ENCODE peak calls at places on chromosome 22, in eight cellular contexts. One of them, this sample, is unnamed. For H3K4me1, the result is how much of the 10 kb centered on the place peaks cover.

GRCh38 chr22:23107487-23108323 is 34.1 kb downstream of the RSPH14 start:
- DNase-seq in lung: no peak
- DNase-seq in IMR-90: no peak
- DNase-seq in uterus: no peak
- DNase-seq in K562: peak
- DNase-seq in cardiac muscle cell: no peak
- DNase-seq in gastrocnemius medialis: no peak
- DNase-seq in neural progenitor cell: no peak
- DNase-seq in this sample: no peak

GRCh38 chr22:46180370-46181137 is 30.2 kb downstream of the PPARA start:
- DNase-seq in IMR-90: no peak
- DNase-seq in lung: no peak
- DNase-seq in cardiac muscle cell: peak
- DNase-seq in K562: peak
- DNase-seq in neural progenitor cell: no peak
- DNase-seq in gastrocnemius medialis: no peak
- DNase-seq in uterus: no peak
- DNase-seq in this sample: no peak

GRCh38 chr22:40179535-40179934 is 1.8 kb downstream of the TNRC6B start:
- DNase-seq in neural progenitor cell: no peak
- DNase-seq in gastrocnemius medialis: no peak
- DNase-seq in K562: no peak
- DNase-seq in lung: no peak
- DNase-seq in IMR-90: no peak
- DNase-seq in cardiac muscle cell: no peak
- DNase-seq in uterus: no peak
- DNase-seq in this sample: no peak

GRCh38 chr22:32574397-32574796 is 99.8 kb downstream of the FBXO7 start:
- DNase-seq in IMR-90: no peak
- DNase-seq in neural progenitor cell: no peak
- DNase-seq in gastrocnemius medialis: no peak
- DNase-seq in cardiac muscle cell: no peak
- DNase-seq in uterus: no peak
- DNase-seq in lung: no peak
- DNase-seq in K562: no peak
- DNase-seq in this sample: no peak

GRCh38 chr22:34943830-34944229 is 122.1 kb upstream of the ISX start:
- DNase-seq in K562: no peak
- DNase-seq in uterus: no peak
- DNase-seq in lung: no peak
- DNase-seq in IMR-90: no peak
- DNase-seq in cardiac muscle cell: no peak
- DNase-seq in neural progenitor cell: peak
- DNase-seq in gastrocnemius medialis: no peak
- DNase-seq in this sample: no peak

GRCh38 chr22:29718949-29719893 is 582 bp upstream of the CABP7 start:
- DNase-seq in IMR-90: no peak
- DNase-seq in K562: no peak
- DNase-seq in uterus: no peak
- DNase-seq in cardiac muscle cell: no peak
- DNase-seq in lung: no peak
- DNase-seq in gastrocnemius medialis: no peak
- DNase-seq in neural progenitor cell: no peak
- DNase-seq in this sample: no peak

GRCh38 chr22:23110922-23111527 is 30.8 kb downstream of the RSPH14 start:
- DNase-seq in gastrocnemius medialis: no peak
- DNase-seq in cardiac muscle cell: no peak
- DNase-seq in neural progenitor cell: no peak
- DNase-seq in K562: peak
- DNase-seq in lung: no peak
- DNase-seq in uterus: no peak
- DNase-seq in IMR-90: no peak
- DNase-seq in this sample: no peak

GRCh38 chr22:19769393-19769715 is 8.8 kb downstream of the TBX1 start:
- DNase-seq in IMR-90: no peak
- DNase-seq in lung: no peak
- DNase-seq in cardiac muscle cell: no peak
- DNase-seq in uterus: no peak
- DNase-seq in gastrocnemius medialis: no peak
- DNase-seq in neural progenitor cell: no peak
- DNase-seq in K562: no peak
- DNase-seq in this sample: no peak

GRCh38 chr22:38347181-38347943 is 30.1 kb upstream of the CSNK1E start:
- DNase-seq in K562: no peak
- DNase-seq in cardiac muscle cell: no peak
- DNase-seq in neural progenitor cell: no peak
- DNase-seq in IMR-90: no peak
- DNase-seq in lung: no peak
- DNase-seq in uterus: no peak
- DNase-seq in gastrocnemius medialis: peak
- DNase-seq in this sample: peak

GRCh38 chr22:45314054-45314721 is 4.5 kb downstream of the FAM118A start:
- DNase-seq in cardiac muscle cell: peak
- DNase-seq in gastrocnemius medialis: no peak
- DNase-seq in neural progenitor cell: no peak
- DNase-seq in IMR-90: no peak
- DNase-seq in uterus: no peak
- DNase-seq in K562: peak
- DNase-seq in lung: no peak
- DNase-seq in this sample: no peak

GRCh38 chr22:35230839-35231584 is 26.3 kb upstream of the HMGXB4 start:
- DNase-seq in neural progenitor cell: no peak
- DNase-seq in IMR-90: no peak
- DNase-seq in lung: no peak
- DNase-seq in K562: peak
- DNase-seq in cardiac muscle cell: no peak
- DNase-seq in uterus: no peak
- DNase-seq in gastrocnemius medialis: no peak
- DNase-seq in this sample: no peak

GRCh38 chr22:25402501-25403283 is 161.8 kb upstream of the GRK3 start:
- DNase-seq in IMR-90: peak
- DNase-seq in K562: no peak
- DNase-seq in neural progenitor cell: no peak
- DNase-seq in cardiac muscle cell: peak
- DNase-seq in lung: no peak
- DNase-seq in gastrocnemius medialis: no peak
- DNase-seq in uterus: peak
- DNase-seq in this sample: no peak

GRCh38 chr22:20579273-20580120 is 72.1 kb downstream of the MED15 start:
- DNase-seq in gastrocnemius medialis: no peak
- DNase-seq in cardiac muscle cell: no peak
- DNase-seq in neural progenitor cell: no peak
- DNase-seq in K562: no peak
- DNase-seq in uterus: no peak
- DNase-seq in IMR-90: no peak
- DNase-seq in lung: no peak
- DNase-seq in this sample: no peak

GRCh38 chr22:45154383-45154782 is 9.3 kb upstream of the NUP50 start:
- DNase-seq in neural progenitor cell: no peak
- DNase-seq in uterus: no peak
- DNase-seq in K562: no peak
- DNase-seq in gastrocnemius medialis: no peak
- DNase-seq in IMR-90: peak
- DNase-seq in cardiac muscle cell: peak
- DNase-seq in lung: no peak
- DNase-seq in this sample: no peak

GRCh38 chr22:39474351-39474991 is 17.7 kb downstream of the MGAT3 start:
- DNase-seq in uterus: no peak
- DNase-seq in IMR-90: peak
- DNase-seq in gastrocnemius medialis: no peak
- DNase-seq in neural progenitor cell: no peak
- DNase-seq in cardiac muscle cell: no peak
- DNase-seq in lung: no peak
- DNase-seq in K562: no peak
- DNase-seq in this sample: no peak

GRCh38 chr22:29339381-29340235 is 24.1 kb upstream of the RASL10A start:
- DNase-seq in IMR-90: no peak
- DNase-seq in lung: no peak
- DNase-seq in K562: no peak
- DNase-seq in uterus: no peak
- DNase-seq in cardiac muscle cell: no peak
- DNase-seq in gastrocnemius medialis: no peak
- DNase-seq in neural progenitor cell: no peak
- DNase-seq in this sample: no peak

GRCh38 chr22:26952654-26953379 is 295.4 kb downstream of the MIAT start:
- DNase-seq in cardiac muscle cell: no peak
- DNase-seq in K562: no peak
- DNase-seq in gastrocnemius medialis: no peak
- DNase-seq in IMR-90: no peak
- DNase-seq in neural progenitor cell: peak
- DNase-seq in uterus: no peak
- DNase-seq in lung: no peak
- DNase-seq in this sample: no peak

GRCh38 chr22:34993548-34993947 is 72.4 kb upstream of the ISX start:
- DNase-seq in neural progenitor cell: no peak
- DNase-seq in uterus: no peak
- DNase-seq in lung: no peak
- DNase-seq in IMR-90: no peak
- DNase-seq in gastrocnemius medialis: no peak
- DNase-seq in cardiac muscle cell: no peak
- DNase-seq in K562: no peak
- DNase-seq in this sample: no peak

GRCh38 chr22:27850000-27850465 is 48.5 kb upstream of the MN1 start:
- DNase-seq in cardiac muscle cell: peak
- DNase-seq in K562: no peak
- DNase-seq in neural progenitor cell: peak
- DNase-seq in lung: peak
- DNase-seq in IMR-90: no peak
- DNase-seq in uterus: no peak
- DNase-seq in gastrocnemius medialis: peak
- DNase-seq in this sample: no peak

GRCh38 chr22:27060188-27060587 is 402.8 kb downstream of the MIAT start:
- DNase-seq in IMR-90: no peak
- DNase-seq in uterus: no peak
- DNase-seq in gastrocnemius medialis: no peak
- DNase-seq in cardiac muscle cell: no peak
- DNase-seq in lung: no peak
- DNase-seq in neural progenitor cell: no peak
- DNase-seq in K562: no peak
- DNase-seq in this sample: no peak

GRCh38 chr22:25159028-25159427 is 40.6 kb upstream of the CRYBB3 start:
- DNase-seq in IMR-90: no peak
- DNase-seq in neural progenitor cell: no peak
- DNase-seq in lung: no peak
- DNase-seq in K562: no peak
- DNase-seq in gastrocnemius medialis: peak
- DNase-seq in cardiac muscle cell: peak
- DNase-seq in uterus: no peak
- DNase-seq in this sample: no peak

GRCh38 chr22:39314251-39314971 is 5.0 kb downstream of the RPL3 start:
- DNase-seq in neural progenitor cell: no peak
- DNase-seq in uterus: no peak
- DNase-seq in lung: no peak
- DNase-seq in K562: no peak
- DNase-seq in gastrocnemius medialis: no peak
- DNase-seq in cardiac muscle cell: no peak
- DNase-seq in IMR-90: no peak
- DNase-seq in this sample: no peak

GRCh38 chr22:29553391-29554224 is at the start of gene THOC5:
- DNase-seq in uterus: peak
- DNase-seq in lung: peak
- DNase-seq in cardiac muscle cell: peak
- DNase-seq in K562: peak
- DNase-seq in gastrocnemius medialis: peak
- DNase-seq in neural progenitor cell: peak
- DNase-seq in IMR-90: peak
- DNase-seq in this sample: peak

GRCh38 chr22:46004105-46004866 is 27.3 kb upstream of the WNT7B start:
- DNase-seq in gastrocnemius medialis: peak
- DNase-seq in K562: no peak
- DNase-seq in uterus: no peak
- DNase-seq in neural progenitor cell: no peak
- DNase-seq in lung: no peak
- DNase-seq in cardiac muscle cell: no peak
- DNase-seq in IMR-90: no peak
- DNase-seq in this sample: peak

GRCh38 chr22:48677621-48678020 is 1150.1 kb downstream of the BRD1 start:
- DNase-seq in uterus: no peak
- DNase-seq in neural progenitor cell: no peak
- DNase-seq in IMR-90: no peak
- DNase-seq in cardiac muscle cell: no peak
- DNase-seq in lung: no peak
- DNase-seq in gastrocnemius medialis: no peak
- DNase-seq in K562: no peak
- DNase-seq in this sample: no peak
- H3K27ac ChIP-seq in uterus: no peak
- H3K27ac ChIP-seq in neural progenitor cell: no peak
- H3K27ac ChIP-seq in IMR-90: no peak
- H3K27ac ChIP-seq in cardiac muscle cell: no peak
- H3K27ac ChIP-seq in lung: no peak
- H3K27ac ChIP-seq in gastrocnemius medialis: no peak
- H3K27ac ChIP-seq in K562: no peak
- H3K27ac ChIP-seq in this sample: no peak

GRCh38 chr22:21856868-21857267 is 10.6 kb downstream of the MAPK1 start:
- DNase-seq in K562: peak
- DNase-seq in IMR-90: no peak
- DNase-seq in uterus: no peak
- DNase-seq in lung: no peak
- DNase-seq in cardiac muscle cell: no peak
- DNase-seq in gastrocnemius medialis: no peak
- DNase-seq in neural progenitor cell: no peak
- DNase-seq in this sample: no peak
- H3K4me1 ChIP-seq in K562: under half
- H3K4me1 ChIP-seq in IMR-90: under half
- H3K4me1 ChIP-seq in uterus: under half
- H3K4me1 ChIP-seq in lung: under half
- H3K4me1 ChIP-seq in cardiac muscle cell: under half
- H3K4me1 ChIP-seq in gastrocnemius medialis: half or more
- H3K4me1 ChIP-seq in neural progenitor cell: under half
- H3K4me1 ChIP-seq in this sample: under half

GRCh38 chr22:43828711-43829447 is 16.8 kb upstream of the EFCAB6 start:
- DNase-seq in lung: peak
- DNase-seq in cardiac muscle cell: peak
- DNase-seq in gastrocnemius medialis: peak
- DNase-seq in IMR-90: peak
- DNase-seq in K562: no peak
- DNase-seq in neural progenitor cell: no peak
- DNase-seq in uterus: no peak
- DNase-seq in this sample: peak
- H3K27ac ChIP-seq in lung: no peak
- H3K27ac ChIP-seq in cardiac muscle cell: no peak
- H3K27ac ChIP-seq in gastrocnemius medialis: peak
- H3K27ac ChIP-seq in IMR-90: peak
- H3K27ac ChIP-seq in K562: no peak
- H3K27ac ChIP-seq in neural progenitor cell: no peak
- H3K27ac ChIP-seq in uterus: no peak
- H3K27ac ChIP-seq in this sample: no peak

DNA sequence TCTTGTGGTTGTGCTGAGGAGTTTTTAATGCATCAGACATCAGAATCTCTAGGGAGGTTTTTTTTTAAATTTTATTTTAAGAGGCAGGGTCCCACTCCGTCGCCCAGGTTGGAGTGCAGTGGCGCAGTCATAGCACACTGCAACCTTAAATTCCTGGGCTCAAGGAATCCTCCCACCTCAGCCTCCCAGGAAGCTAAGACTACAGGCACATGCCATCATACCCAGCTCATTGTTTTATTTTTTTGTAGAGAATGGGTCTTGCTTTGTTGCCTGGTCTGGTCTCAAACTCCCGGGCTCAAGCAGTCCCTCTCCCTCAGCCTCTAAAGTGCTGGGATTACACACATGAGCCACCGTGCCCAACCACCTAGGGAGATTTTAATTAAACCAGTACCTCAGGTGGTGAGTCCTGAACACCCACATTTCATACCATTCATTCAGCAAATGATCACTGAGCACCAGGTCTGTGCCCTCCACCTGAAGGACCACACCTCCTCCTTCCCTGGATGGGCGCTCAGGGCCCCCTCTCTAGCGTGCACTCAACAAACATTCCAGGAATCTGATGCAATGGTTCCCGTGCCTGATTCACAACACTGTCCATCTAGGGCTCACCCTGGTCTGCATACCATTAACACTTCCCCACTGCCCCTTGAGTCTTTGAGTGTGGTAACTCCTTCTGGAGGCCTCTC is 9.5 kb upstream of the MYH9 start:
- DNase-seq in lung: peak
- DNase-seq in gastrocnemius medialis: no peak
- DNase-seq in neural progenitor cell: no peak
- DNase-seq in uterus: no peak
- DNase-seq in cardiac muscle cell: peak
- DNase-seq in K562: no peak
- DNase-seq in IMR-90: peak
- DNase-seq in this sample: no peak
- H3K4me1 ChIP-seq in lung: under half
- H3K4me1 ChIP-seq in gastrocnemius medialis: under half
- H3K4me1 ChIP-seq in neural progenitor cell: under half
- H3K4me1 ChIP-seq in uterus: under half
- H3K4me1 ChIP-seq in cardiac muscle cell: under half
- H3K4me1 ChIP-seq in K562: under half
- H3K4me1 ChIP-seq in IMR-90: under half
- H3K4me1 ChIP-seq in this sample: under half

This sample was measured in tibial artery.